ENCODE peak calls at places on chromosomes 2 and 18, in four cellular contexts. M is NCI-H1092, H is non-pigmented ciliary epithelial cell, Y is left lung. R is an unnamed sample.
A peak's percentile ranks its signal among the peaks of the same experiment; 100 is the strongest.

GRCh38 chr2:212197776-212198175 is 340.8 kb downstream of the ERBB4 start:
- DNase-seq in Y (no peak), H (no peak), M (no peak), R (no peak)

GRCh38 chr2:222299926-222300724 is 1.3 kb upstream of the PAX3 start:
- DNase-seq in H (no peak), M (no peak), Y (no peak), R (no peak)

GRCh38 chr2:153870308-153870707 is 1.4 kb upstream of the GALNT13 start:
- DNase-seq in Y (no peak), M (no peak), H (no peak), R (no peak)

GRCh38 chr2:109066501-109066900 is 62.5 kb upstream of the SH3RF3 start:
- DNase-seq in Y (no peak), M (no peak), H (no peak), R (no peak)

GRCh38 chr2:148552675-148553331 is 91.7 kb upstream of the EPC2 start:
- DNase-seq in H (no peak), M (peak; percentile 55), Y (no peak), R (no peak)

GRCh38 chr2:71887196-71887595 is 260.5 kb downstream of the CYP26B1 start:
- DNase-seq in M (no peak), H (no peak), Y (no peak), R (no peak)

GRCh38 chr2:96175951-96176350 is 30.7 kb upstream of the DUSP2 start:
- DNase-seq in Y (no peak), H (no peak), M (no peak), R (no peak)

GRCh38 chr2:238096311-238097011 is 3.7 kb upstream of the ESPNL start:
- DNase-seq in Y (no peak), H (no peak), M (no peak), R (no peak)

GRCh38 chr2:86704482-86704971 is 15.6 kb upstream of the RMND5A start:
- DNase-seq in H (peak; percentile 70), M (no peak), Y (no peak), R (no peak)

GRCh38 chr2:16400127-16400623 is 265.5 kb downstream of the CYRIA start:
- DNase-seq in M (no peak), Y (peak; percentile 35), H (no peak), R (no peak)

GRCh38 chr2:120504936-120505705 is 159.2 kb downstream of the INHBB start:
- DNase-seq in H (no peak), Y (no peak), M (no peak), R (no peak)

GRCh38 chr2:216318470-216318869 is 53.8 kb downstream of the MARCHF4 start:
- DNase-seq in H (no peak), M (no peak), Y (no peak), R (no peak)

GRCh38 chr2:123717616-123718279 is 307.3 kb upstream of the CNTNAP5 start:
- DNase-seq in M (no peak), Y (no peak), H (no peak), R (no peak)

GRCh38 chr2:88126772-88127637 is 857 bp downstream of the FABP1 start:
- DNase-seq in M (no peak), Y (no peak), H (no peak), R (no peak)

GRCh38 chr2:48532824-48533223 is 2.9 kb downstream of the STON1 start:
- DNase-seq in Y (no peak), M (no peak), H (no peak), R (no peak)

GRCh38 chr2:204503869-204504268 is 41.4 kb upstream of the PARD3B start:
- DNase-seq in Y (no peak), M (no peak), H (no peak), R (no peak)

GRCh38 chr2:1653137-1653789 is 91.1 kb downstream of the PXDN start:
- DNase-seq in M (no peak), H (peak; percentile 90), Y (peak; percentile 48), R (no peak)

GRCh38 chr2:113700186-113700841 is 56.1 kb downstream of the SLC35F5 start:
- DNase-seq in Y (no peak), H (no peak), M (no peak), R (peak; percentile 24)

GRCh38 chr18:66193938-66194337 is 410.0 kb downstream of the CDH19 start:
- DNase-seq in Y (no peak), H (no peak), M (no peak), R (no peak)

GRCh38 chr2:235569837-235570236 is 76.0 kb downstream of the AGAP1 start:
- DNase-seq in M (no peak), H (no peak), Y (no peak), R (no peak)

GRCh38 chr2:71667256-71668182 is 214.2 kb downstream of the DYSF start:
- DNase-seq in H (no peak), Y (no peak), M (no peak), R (no peak)

GRCh38 chr2:141737463-141737862 is 393.4 kb downstream of the LRP1B start:
- DNase-seq in Y (no peak), M (no peak), H (no peak), R (no peak)

GRCh38 chr2:100142393-100142792 is at the start of gene AFF3:
- DNase-seq in M (no peak), H (no peak), Y (no peak), R (no peak)

GRCh38 chr2:134866498-134867099 is 28.2 kb downstream of the ACMSD start:
- DNase-seq in Y (no peak), H (peak; percentile 18), M (no peak), R (no peak)

GRCh38 chr2:168821577-168821976 is 19.1 kb downstream of the NOSTRIN start:
- DNase-seq in M (no peak), Y (no peak), H (no peak), R (no peak)

GRCh38 chr2:71064754-71065621 is 3.5 kb upstream of the NAGK start:
- DNase-seq in H (no peak), Y (no peak), M (no peak), R (peak; percentile 11)

GRCh38 chr2:178870703-178871102 is 63.5 kb upstream of the TTN start:
- DNase-seq in H (no peak), M (no peak), Y (no peak), R (no peak)

GRCh38 chr18:56148373-56148772 is 490.0 kb downstream of the TXNL1 start:
- DNase-seq in H (peak; percentile 10), Y (no peak), M (no peak), R (no peak)

GRCh38 chr2:106020821-106021316 is 173.2 kb downstream of the UXS1 start:
- DNase-seq in H (no peak), M (peak; percentile 91), Y (no peak), R (no peak)

GRCh38 chr2:134855709-134856108 is 17.3 kb downstream of the ACMSD start:
- DNase-seq in M (no peak), H (no peak), Y (no peak), R (no peak)

GRCh38 chr2:216006164-216006663 is 7.1 kb downstream of the MREG start:
- DNase-seq in H (no peak), M (no peak), Y (peak; percentile 69), R (peak; percentile 71)

GRCh38 chr2:143284087-143284675 is 155.0 kb downstream of the ARHGAP15 start:
- DNase-seq in H (no peak), Y (peak; percentile 32), M (no peak), R (no peak)

GRCh38 chr18:79524181-79525078 is 128.7 kb downstream of the NFATC1 start:
- DNase-seq in Y (peak; percentile 35), M (no peak), H (no peak), R (no peak)

GRCh38 chr18:506801-507200 is 6.3 kb upstream of the COLEC12 start:
- DNase-seq in Y (no peak), H (no peak), M (no peak), R (no peak)

GRCh38 chr2:199806179-199806578 is 44.8 kb downstream of the FTCDNL1 start:
- DNase-seq in M (no peak), Y (no peak), H (peak; percentile 4), R (no peak)

GRCh38 chr2:136358576-136358975 is 240.6 kb upstream of the CXCR4 start:
- DNase-seq in Y (no peak), M (no peak), H (no peak), R (no peak)

GRCh38 chr2:133732982-133733670 is 164.9 kb upstream of the NCKAP5 start:
- DNase-seq in H (no peak), Y (no peak), M (no peak), R (no peak)